ENCODE peak calls at places on chromosomes 12 and 14, in seven cellular contexts. One of them, this sample, is unnamed.

GRCh38 chr12:108884116-108885012 is 4.5 kb downstream of the DAO start:
- DNase-seq in fibroblast of pulmonary artery: peak
- DNase-seq in AG09319: no peak
- DNase-seq in pancreas: peak
- DNase-seq in HFFc6: peak
- DNase-seq in suprapubic skin: no peak
- DNase-seq in astrocyte of the spinal cord: no peak
- DNase-seq in this sample: no peak

GRCh38 chr12:19867970-19868369 is 428.7 kb downstream of the AEBP2 start:
- DNase-seq in pancreas: no peak
- DNase-seq in astrocyte of the spinal cord: no peak
- DNase-seq in fibroblast of pulmonary artery: no peak
- DNase-seq in AG09319: no peak
- DNase-seq in suprapubic skin: no peak
- DNase-seq in HFFc6: no peak
- DNase-seq in this sample: no peak

GRCh38 chr12:75759842-75760260 is 248.4 kb upstream of the KRR1 start:
- DNase-seq in astrocyte of the spinal cord: peak
- DNase-seq in pancreas: no peak
- DNase-seq in fibroblast of pulmonary artery: peak
- DNase-seq in AG09319: no peak
- DNase-seq in suprapubic skin: no peak
- DNase-seq in HFFc6: peak
- DNase-seq in this sample: no peak

GRCh38 chr12:112182499-112182898 is 57.1 kb downstream of the TRAFD1 start:
- DNase-seq in fibroblast of pulmonary artery: peak
- DNase-seq in suprapubic skin: no peak
- DNase-seq in pancreas: no peak
- DNase-seq in AG09319: no peak
- DNase-seq in HFFc6: no peak
- DNase-seq in astrocyte of the spinal cord: no peak
- DNase-seq in this sample: no peak

GRCh38 chr12:49261726-49262125 is 3.2 kb upstream of the TUBA1C start:
- DNase-seq in AG09319: no peak
- DNase-seq in fibroblast of pulmonary artery: no peak
- DNase-seq in HFFc6: peak
- DNase-seq in astrocyte of the spinal cord: no peak
- DNase-seq in pancreas: no peak
- DNase-seq in suprapubic skin: no peak
- DNase-seq in this sample: no peak

GRCh38 chr12:65895031-65895430 is 70.7 kb downstream of the HMGA2 start:
- DNase-seq in suprapubic skin: no peak
- DNase-seq in pancreas: no peak
- DNase-seq in AG09319: no peak
- DNase-seq in fibroblast of pulmonary artery: no peak
- DNase-seq in astrocyte of the spinal cord: no peak
- DNase-seq in HFFc6: no peak
- DNase-seq in this sample: no peak

GRCh38 chr14:62117718-62118164 is 355.5 kb downstream of the SNAPC1 start:
- DNase-seq in suprapubic skin: no peak
- DNase-seq in pancreas: no peak
- DNase-seq in AG09319: no peak
- DNase-seq in fibroblast of pulmonary artery: no peak
- DNase-seq in HFFc6: no peak
- DNase-seq in astrocyte of the spinal cord: peak
- DNase-seq in this sample: no peak

GRCh38 chr12:9405861-9406563 is 197.8 kb upstream of the PZP start:
- DNase-seq in HFFc6: no peak
- DNase-seq in pancreas: no peak
- DNase-seq in suprapubic skin: no peak
- DNase-seq in fibroblast of pulmonary artery: no peak
- DNase-seq in AG09319: no peak
- DNase-seq in astrocyte of the spinal cord: no peak
- DNase-seq in this sample: no peak

GRCh38 chr14:32657081-32657480 is 281.6 kb upstream of the NPAS3 start:
- DNase-seq in astrocyte of the spinal cord: peak
- DNase-seq in fibroblast of pulmonary artery: peak
- DNase-seq in pancreas: no peak
- DNase-seq in AG09319: peak
- DNase-seq in suprapubic skin: no peak
- DNase-seq in HFFc6: peak
- DNase-seq in this sample: no peak

GRCh38 chr12:117911347-117911746 is 57.4 kb downstream of the KSR2 start:
- DNase-seq in AG09319: no peak
- DNase-seq in astrocyte of the spinal cord: no peak
- DNase-seq in pancreas: no peak
- DNase-seq in suprapubic skin: no peak
- DNase-seq in fibroblast of pulmonary artery: no peak
- DNase-seq in HFFc6: no peak
- DNase-seq in this sample: no peak

GRCh38 chr12:120639771-120640721 is at the start of gene CABP1:
- DNase-seq in suprapubic skin: no peak
- DNase-seq in fibroblast of pulmonary artery: no peak
- DNase-seq in HFFc6: no peak
- DNase-seq in pancreas: peak
- DNase-seq in AG09319: no peak
- DNase-seq in astrocyte of the spinal cord: no peak
- DNase-seq in this sample: no peak

GRCh38 chr14:101563654-101564443 is 2.6 kb downstream of the DIO3 start:
- DNase-seq in astrocyte of the spinal cord: no peak
- DNase-seq in fibroblast of pulmonary artery: no peak
- DNase-seq in AG09319: no peak
- DNase-seq in suprapubic skin: no peak
- DNase-seq in HFFc6: no peak
- DNase-seq in pancreas: peak
- DNase-seq in this sample: no peak

GRCh38 chr14:99127651-99128167 is 144.3 kb downstream of the BCL11B start:
- DNase-seq in astrocyte of the spinal cord: peak
- DNase-seq in suprapubic skin: no peak
- DNase-seq in pancreas: no peak
- DNase-seq in HFFc6: no peak
- DNase-seq in fibroblast of pulmonary artery: peak
- DNase-seq in AG09319: no peak
- DNase-seq in this sample: peak

GRCh38 chr12:124709722-124710656 is 142.6 kb upstream of the NCOR2 start:
- DNase-seq in pancreas: no peak
- DNase-seq in AG09319: no peak
- DNase-seq in astrocyte of the spinal cord: peak
- DNase-seq in suprapubic skin: no peak
- DNase-seq in fibroblast of pulmonary artery: peak
- DNase-seq in HFFc6: peak
- DNase-seq in this sample: no peak

GRCh38 chr12:6867407-6868210 is at the start of gene TPI1:
- DNase-seq in fibroblast of pulmonary artery: peak
- DNase-seq in astrocyte of the spinal cord: peak
- DNase-seq in AG09319: peak
- DNase-seq in pancreas: peak
- DNase-seq in suprapubic skin: peak
- DNase-seq in HFFc6: peak
- DNase-seq in this sample: no peak

GRCh38 chr14:35369701-35370191 is 34.8 kb downstream of the NFKBIA start:
- DNase-seq in astrocyte of the spinal cord: peak
- DNase-seq in fibroblast of pulmonary artery: no peak
- DNase-seq in pancreas: no peak
- DNase-seq in HFFc6: no peak
- DNase-seq in suprapubic skin: no peak
- DNase-seq in AG09319: no peak
- DNase-seq in this sample: no peak

GRCh38 chr12:23361971-23362370 is 587.5 kb downstream of the SOX5 start:
- DNase-seq in astrocyte of the spinal cord: no peak
- DNase-seq in AG09319: no peak
- DNase-seq in fibroblast of pulmonary artery: no peak
- DNase-seq in pancreas: no peak
- DNase-seq in suprapubic skin: no peak
- DNase-seq in HFFc6: no peak
- DNase-seq in this sample: no peak

GRCh38 chr14:105162374-105162979 is 6.1 kb downstream of the JAG2 start:
- DNase-seq in fibroblast of pulmonary artery: no peak
- DNase-seq in HFFc6: no peak
- DNase-seq in suprapubic skin: no peak
- DNase-seq in astrocyte of the spinal cord: no peak
- DNase-seq in AG09319: no peak
- DNase-seq in pancreas: no peak
- DNase-seq in this sample: no peak

DNA sequence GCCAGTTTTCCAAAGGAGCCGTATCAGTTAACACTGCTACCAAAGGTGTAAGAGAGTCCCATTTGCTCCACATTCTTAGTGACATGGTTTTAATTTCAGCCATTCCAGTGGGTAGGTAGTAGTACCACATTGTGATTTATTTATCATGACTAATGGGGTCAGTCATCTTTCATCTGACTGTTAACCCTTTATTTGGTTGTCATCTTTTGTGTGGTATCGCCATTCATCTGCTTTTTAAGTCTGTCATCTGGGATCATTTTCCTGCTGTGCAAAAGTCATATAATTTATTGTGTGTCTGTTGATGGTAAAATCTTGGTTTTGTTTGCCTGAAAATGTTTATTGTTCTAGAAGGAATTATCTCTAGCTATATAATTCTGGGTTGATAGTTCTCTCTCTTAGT is 410.5 kb upstream of the RGS6 start:
- DNase-seq in suprapubic skin: no peak
- DNase-seq in fibroblast of pulmonary artery: no peak
- DNase-seq in astrocyte of the spinal cord: no peak
- DNase-seq in pancreas: no peak
- DNase-seq in AG09319: no peak
- DNase-seq in HFFc6: no peak
- DNase-seq in this sample: no peak
- TF ChIP-seq CTCF in suprapubic skin: no peak
- TF ChIP-seq CTCF in fibroblast of pulmonary artery: no peak
- TF ChIP-seq CTCF in astrocyte of the spinal cord: no peak
- TF ChIP-seq CTCF in pancreas: no peak
- TF ChIP-seq CTCF in AG09319: no peak
- TF ChIP-seq CTCF in HFFc6: no peak
- TF ChIP-seq CTCF in this sample: no peak

GRCh38 chr12:42024495-42024830 is 120.2 kb downstream of the GXYLT1 start:
- DNase-seq in astrocyte of the spinal cord: no peak
- DNase-seq in HFFc6: no peak
- DNase-seq in pancreas: no peak
- DNase-seq in AG09319: no peak
- DNase-seq in suprapubic skin: no peak
- DNase-seq in fibroblast of pulmonary artery: no peak
- DNase-seq in this sample: no peak
- TF ChIP-seq CTCF in astrocyte of the spinal cord: no peak
- TF ChIP-seq CTCF in HFFc6: peak
- TF ChIP-seq CTCF in pancreas: no peak
- TF ChIP-seq CTCF in AG09319: no peak
- TF ChIP-seq CTCF in suprapubic skin: no peak
- TF ChIP-seq CTCF in fibroblast of pulmonary artery: no peak
- TF ChIP-seq CTCF in this sample: no peak

GRCh38 chr12:84910549-84911241 is 1.9 kb downstream of the SLC6A15 start:
- DNase-seq in HFFc6: no peak
- DNase-seq in AG09319: no peak
- DNase-seq in astrocyte of the spinal cord: peak
- DNase-seq in pancreas: peak
- DNase-seq in fibroblast of pulmonary artery: peak
- DNase-seq in suprapubic skin: no peak
- DNase-seq in this sample: no peak
- TF ChIP-seq CTCF in HFFc6: no peak
- TF ChIP-seq CTCF in AG09319: no peak
- TF ChIP-seq CTCF in astrocyte of the spinal cord: no peak
- TF ChIP-seq CTCF in pancreas: no peak
- TF ChIP-seq CTCF in fibroblast of pulmonary artery: no peak
- TF ChIP-seq CTCF in suprapubic skin: no peak
- TF ChIP-seq CTCF in this sample: no peak

GRCh38 chr14:45359766-45360165 is 106.8 kb upstream of the MIS18BP1 start:
- DNase-seq in suprapubic skin: no peak
- DNase-seq in fibroblast of pulmonary artery: no peak
- DNase-seq in astrocyte of the spinal cord: no peak
- DNase-seq in pancreas: no peak
- DNase-seq in AG09319: no peak
- DNase-seq in HFFc6: no peak
- DNase-seq in this sample: no peak
- TF ChIP-seq CTCF in suprapubic skin: no peak
- TF ChIP-seq CTCF in fibroblast of pulmonary artery: no peak
- TF ChIP-seq CTCF in astrocyte of the spinal cord: no peak
- TF ChIP-seq CTCF in pancreas: no peak
- TF ChIP-seq CTCF in AG09319: no peak
- TF ChIP-seq CTCF in HFFc6: no peak
- TF ChIP-seq CTCF in this sample: no peak

GRCh38 chr12:133180669-133181068 is 626 bp upstream of the ZNF268 start:
- DNase-seq in fibroblast of pulmonary artery: no peak
- DNase-seq in HFFc6: no peak
- DNase-seq in pancreas: no peak
- DNase-seq in astrocyte of the spinal cord: no peak
- DNase-seq in suprapubic skin: no peak
- DNase-seq in AG09319: no peak
- DNase-seq in this sample: no peak

DNA sequence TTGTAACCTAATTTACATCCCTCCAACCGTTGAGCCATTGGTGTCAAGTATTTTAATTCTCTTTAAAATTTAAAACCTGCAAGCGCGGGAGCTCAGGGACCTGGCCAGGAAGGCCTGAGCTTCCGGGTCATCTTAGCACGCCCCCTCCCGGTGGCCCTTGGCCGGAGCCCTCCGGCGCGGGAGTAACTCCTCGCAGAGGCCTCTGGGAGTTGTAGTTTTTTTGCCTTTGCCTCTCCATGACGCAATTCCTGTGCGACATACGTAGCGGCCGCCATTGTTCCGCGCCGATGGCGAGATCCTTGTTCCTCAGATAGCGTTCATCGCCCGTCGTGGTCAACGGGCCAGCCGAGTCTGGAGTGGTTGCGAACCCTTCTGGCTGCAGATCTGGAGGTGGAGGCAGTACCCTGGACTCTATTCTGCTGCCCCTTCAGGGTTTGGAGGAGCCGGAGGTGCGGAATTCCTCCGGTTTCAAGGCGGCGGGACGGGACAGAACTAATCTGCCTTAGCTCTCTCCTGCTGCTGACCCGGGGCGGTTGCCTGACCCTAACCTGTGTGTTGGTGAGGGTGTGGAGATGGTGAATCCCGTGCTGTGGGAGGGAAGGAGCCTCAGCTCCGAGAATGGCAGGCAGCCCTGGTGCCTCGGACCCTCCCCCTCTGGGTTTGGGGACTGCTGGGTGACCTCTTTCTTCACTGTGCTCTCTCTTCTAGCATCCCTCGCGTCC is at the start of gene ZNF268:
- DNase-seq in pancreas: peak
- DNase-seq in AG09319: peak
- DNase-seq in astrocyte of the spinal cord: peak
- DNase-seq in fibroblast of pulmonary artery: peak
- DNase-seq in suprapubic skin: peak
- DNase-seq in HFFc6: peak
- DNase-seq in this sample: peak
- TF ChIP-seq CTCF in pancreas: peak
- TF ChIP-seq CTCF in AG09319: peak
- TF ChIP-seq CTCF in astrocyte of the spinal cord: peak
- TF ChIP-seq CTCF in fibroblast of pulmonary artery: peak
- TF ChIP-seq CTCF in suprapubic skin: peak
- TF ChIP-seq CTCF in HFFc6: peak
- TF ChIP-seq CTCF in this sample: peak

This sample was measured in kidney epithelial cell.